ENCODE peak calls at places on chromosomes 12 and 14, in four cellular contexts. One of them, this sample, is unnamed. For H3K27me3 and H3K36me3, the result is how much of the 10 kb centered on the place peaks cover.

GRCh38 chr14:96493178-96493577 is 9.0 kb upstream of the PAPOLA start:
- DNase-seq in psoas muscle: no peak
- DNase-seq in body of pancreas: no peak
- DNase-seq in brain microvascular endothelial cell: no peak
- DNase-seq in this sample: no peak

GRCh38 chr12:120801146-120801545 is 75.5 kb downstream of the ACADS start:
- DNase-seq in psoas muscle: no peak
- DNase-seq in body of pancreas: no peak
- DNase-seq in brain microvascular endothelial cell: no peak
- DNase-seq in this sample: peak

GRCh38 chr12:71240941-71241340 is 83.1 kb upstream of the TSPAN8 start:
- DNase-seq in psoas muscle: no peak
- DNase-seq in body of pancreas: no peak
- DNase-seq in brain microvascular endothelial cell: no peak
- DNase-seq in this sample: no peak

GRCh38 chr12:94186461-94187237 is 38.3 kb downstream of the PLXNC1 start:
- DNase-seq in psoas muscle: peak
- DNase-seq in body of pancreas: peak
- DNase-seq in brain microvascular endothelial cell: peak
- DNase-seq in this sample: no peak

GRCh38 chr14:49549881-49550280 is 36.3 kb downstream of the RPS29 start:
- DNase-seq in psoas muscle: no peak
- DNase-seq in body of pancreas: no peak
- DNase-seq in brain microvascular endothelial cell: peak
- DNase-seq in this sample: peak

GRCh38 chr12:3607039-3607719 is 116.2 kb downstream of the PRMT8 start:
- DNase-seq in psoas muscle: no peak
- DNase-seq in body of pancreas: no peak
- DNase-seq in brain microvascular endothelial cell: no peak
- DNase-seq in this sample: no peak

GRCh38 chr12:115411121-115411520 is 727.1 kb upstream of the TBX3 start:
- DNase-seq in psoas muscle: no peak
- DNase-seq in body of pancreas: no peak
- DNase-seq in brain microvascular endothelial cell: no peak
- DNase-seq in this sample: no peak

GRCh38 chr12:40312982-40313576 is 88.3 kb downstream of the LRRK2 start:
- DNase-seq in psoas muscle: no peak
- DNase-seq in body of pancreas: no peak
- DNase-seq in brain microvascular endothelial cell: no peak
- DNase-seq in this sample: no peak

GRCh38 chr14:43399289-43399688 is 1107.8 kb downstream of the FSCB start:
- DNase-seq in psoas muscle: no peak
- DNase-seq in body of pancreas: no peak
- DNase-seq in brain microvascular endothelial cell: no peak
- DNase-seq in this sample: no peak

GRCh38 chr14:59439256-59440015 is 25.7 kb downstream of the GPR135 start:
- DNase-seq in psoas muscle: no peak
- DNase-seq in body of pancreas: no peak
- DNase-seq in brain microvascular endothelial cell: no peak
- DNase-seq in this sample: no peak

GRCh38 chr12:20101046-20101445 is 267.3 kb upstream of the PDE3A start:
- DNase-seq in psoas muscle: no peak
- DNase-seq in body of pancreas: no peak
- DNase-seq in brain microvascular endothelial cell: no peak
- DNase-seq in this sample: no peak

GRCh38 chr12:77049767-77050353 is 15.5 kb downstream of the E2F7 start:
- DNase-seq in psoas muscle: no peak
- DNase-seq in body of pancreas: peak
- DNase-seq in brain microvascular endothelial cell: peak
- DNase-seq in this sample: peak

GRCh38 chr12:17151917-17152316 is 546.0 kb upstream of the LMO3 start:
- DNase-seq in psoas muscle: no peak
- DNase-seq in body of pancreas: no peak
- DNase-seq in brain microvascular endothelial cell: no peak
- DNase-seq in this sample: no peak

GRCh38 chr12:72110814-72111615 is 161.2 kb upstream of the TRHDE start:
- DNase-seq in psoas muscle: no peak
- DNase-seq in body of pancreas: no peak
- DNase-seq in brain microvascular endothelial cell: no peak
- DNase-seq in this sample: no peak

GRCh38 chr12:22527999-22528398 is 16.3 kb downstream of the C2CD5 start:
- DNase-seq in psoas muscle: no peak
- DNase-seq in body of pancreas: no peak
- DNase-seq in brain microvascular endothelial cell: no peak
- DNase-seq in this sample: no peak

GRCh38 chr12:52506858-52507715 is 13.1 kb downstream of the KRT5 start:
- DNase-seq in psoas muscle: no peak
- DNase-seq in body of pancreas: peak
- DNase-seq in brain microvascular endothelial cell: peak
- DNase-seq in this sample: no peak

GRCh38 chr12:34349673-34349961 is 327.3 kb downstream of the ALG10 start:
- DNase-seq in psoas muscle: no peak
- DNase-seq in body of pancreas: no peak
- DNase-seq in brain microvascular endothelial cell: no peak
- DNase-seq in this sample: no peak

GRCh38 chr12:14185441-14186192 is 179.9 kb upstream of the ATF7IP start:
- DNase-seq in psoas muscle: no peak
- DNase-seq in body of pancreas: peak
- DNase-seq in brain microvascular endothelial cell: peak
- DNase-seq in this sample: peak

GRCh38 chr12:52423661-52424503 is 10.3 kb downstream of the KRT75 start:
- DNase-seq in psoas muscle: no peak
- DNase-seq in body of pancreas: no peak
- DNase-seq in brain microvascular endothelial cell: no peak
- DNase-seq in this sample: no peak

GRCh38 chr14:64823305-64823985 is 56.3 kb downstream of the SPTB start:
- DNase-seq in psoas muscle: peak
- DNase-seq in body of pancreas: peak
- DNase-seq in brain microvascular endothelial cell: peak
- DNase-seq in this sample: peak

DNA sequence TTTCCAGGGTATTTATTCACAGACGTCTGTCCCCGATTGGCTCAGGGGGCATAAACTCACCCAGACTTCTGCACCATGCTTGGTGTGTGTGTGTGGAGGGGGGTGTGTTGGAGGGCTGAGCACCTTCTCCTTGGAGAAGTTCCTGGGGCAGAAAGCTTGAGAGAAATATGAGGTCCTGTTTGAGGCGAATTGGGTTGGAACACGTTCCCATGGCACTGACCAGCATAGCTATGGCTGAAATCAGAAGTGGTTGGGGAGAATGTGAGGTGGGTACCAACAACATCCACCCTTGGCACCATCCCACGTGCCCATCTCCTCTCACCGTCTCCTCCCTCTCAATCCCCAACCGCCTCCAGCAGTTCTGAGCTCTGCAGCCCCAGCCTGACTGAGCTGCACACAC is 16.0 kb upstream of the GPATCH2L start:
- DNase-seq in psoas muscle: no peak
- DNase-seq in body of pancreas: no peak
- DNase-seq in brain microvascular endothelial cell: no peak
- DNase-seq in this sample: no peak
- H3K27me3 ChIP-seq in psoas muscle: under half
- H3K27me3 ChIP-seq in body of pancreas: under half
- H3K27me3 ChIP-seq in brain microvascular endothelial cell: under half
- H3K27me3 ChIP-seq in this sample: under half

GRCh38 chr12:48063530-48063929 is 42.3 kb downstream of the SENP1 start:
- DNase-seq in psoas muscle: no peak
- DNase-seq in body of pancreas: no peak
- DNase-seq in brain microvascular endothelial cell: no peak
- DNase-seq in this sample: no peak
- H3K36me3 ChIP-seq in psoas muscle: under half
- H3K36me3 ChIP-seq in body of pancreas: under half
- H3K36me3 ChIP-seq in brain microvascular endothelial cell: under half
- H3K36me3 ChIP-seq in this sample: half or more

DNA sequence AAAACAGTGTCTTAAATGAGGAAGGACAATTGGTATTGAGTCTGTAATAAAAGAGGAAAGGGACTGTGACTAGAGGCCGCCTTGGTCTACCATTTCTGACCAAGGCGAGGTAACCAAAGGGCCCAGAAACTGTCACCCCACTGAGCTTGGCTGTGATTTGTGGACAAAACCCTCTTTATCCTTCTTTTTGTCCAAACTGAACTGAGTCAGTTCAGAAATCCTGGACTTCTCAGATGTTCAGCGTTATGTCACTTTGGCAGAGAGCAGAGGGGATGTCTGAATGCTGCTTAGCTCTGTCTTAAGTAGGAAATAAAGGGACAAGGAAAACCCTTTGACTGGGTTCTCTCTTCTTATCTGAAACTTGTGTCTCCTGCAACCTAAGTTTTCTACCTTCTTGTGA is 129.9 kb upstream of the CPM start:
- DNase-seq in psoas muscle: no peak
- DNase-seq in body of pancreas: no peak
- DNase-seq in brain microvascular endothelial cell: no peak
- DNase-seq in this sample: no peak
- H3K4me3 ChIP-seq in psoas muscle: no peak
- H3K4me3 ChIP-seq in body of pancreas: no peak
- H3K4me3 ChIP-seq in brain microvascular endothelial cell: no peak
- H3K4me3 ChIP-seq in this sample: no peak

GRCh38 chr14:62118871-62119270 is 356.7 kb downstream of the SNAPC1 start:
- DNase-seq in psoas muscle: no peak
- DNase-seq in body of pancreas: no peak
- DNase-seq in brain microvascular endothelial cell: no peak
- DNase-seq in this sample: no peak

GRCh38 chr14:62118461-62118860 is 356.2 kb downstream of the SNAPC1 start:
- DNase-seq in psoas muscle: no peak
- DNase-seq in body of pancreas: no peak
- DNase-seq in brain microvascular endothelial cell: no peak
- DNase-seq in this sample: no peak

GRCh38 chr14:62117010-62117717 is 354.9 kb downstream of the SNAPC1 start:
- DNase-seq in psoas muscle: peak
- DNase-seq in body of pancreas: peak
- DNase-seq in brain microvascular endothelial cell: peak
- DNase-seq in this sample: peak

DNA sequence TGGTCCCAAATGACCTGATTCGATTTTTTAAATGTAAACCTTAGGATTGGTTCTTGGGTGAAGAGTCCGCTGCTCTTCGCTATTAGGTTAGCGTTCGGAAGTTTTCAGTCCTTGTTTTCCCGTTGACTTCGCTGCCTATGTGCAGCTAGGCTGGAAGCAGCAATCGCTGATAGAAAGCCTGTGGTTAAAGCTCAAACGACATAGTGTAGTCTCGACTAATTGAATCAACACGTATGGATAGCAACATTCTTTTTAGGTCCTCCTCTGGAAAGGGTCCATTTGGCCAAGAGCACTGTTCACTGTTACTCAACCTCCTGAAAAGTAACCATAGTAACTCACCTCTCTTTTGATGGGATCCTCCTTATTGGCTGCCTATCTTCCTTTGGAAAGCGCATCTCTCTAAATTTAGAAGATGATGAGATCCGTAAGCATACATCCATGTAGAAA is 355.5 kb downstream of the SNAPC1 start:
- DNase-seq in psoas muscle: no peak
- DNase-seq in body of pancreas: no peak
- DNase-seq in brain microvascular endothelial cell: no peak
- DNase-seq in this sample: no peak
- H3K27me3 ChIP-seq in psoas muscle: under half
- H3K27me3 ChIP-seq in body of pancreas: under half
- H3K27me3 ChIP-seq in brain microvascular endothelial cell: under half
- H3K27me3 ChIP-seq in this sample: under half

DNA sequence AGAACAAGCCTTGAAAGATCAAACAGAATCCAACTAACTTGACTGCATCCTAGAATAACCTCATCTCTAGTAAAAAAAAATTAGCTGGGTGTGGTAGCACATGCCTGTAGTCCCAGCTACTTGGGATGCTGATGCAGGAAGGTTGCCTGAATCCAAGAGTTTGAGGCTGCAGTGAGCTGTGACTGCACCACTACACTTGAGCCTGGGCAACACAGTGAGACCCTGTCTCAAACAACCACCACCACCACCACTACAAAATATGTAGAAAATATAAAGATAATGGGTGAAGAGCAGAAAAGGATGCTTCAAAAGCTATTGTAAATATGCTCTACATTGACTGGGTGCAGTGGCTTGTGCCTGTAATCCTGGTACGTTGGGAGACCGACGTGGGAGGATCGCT is 27.3 kb downstream of the SUPT16H start:
- DNase-seq in psoas muscle: no peak
- DNase-seq in body of pancreas: no peak
- DNase-seq in brain microvascular endothelial cell: no peak
- DNase-seq in this sample: no peak
- H3K36me3 ChIP-seq in psoas muscle: under half
- H3K36me3 ChIP-seq in body of pancreas: half or more
- H3K36me3 ChIP-seq in brain microvascular endothelial cell: half or more
- H3K36me3 ChIP-seq in this sample: half or more

DNA sequence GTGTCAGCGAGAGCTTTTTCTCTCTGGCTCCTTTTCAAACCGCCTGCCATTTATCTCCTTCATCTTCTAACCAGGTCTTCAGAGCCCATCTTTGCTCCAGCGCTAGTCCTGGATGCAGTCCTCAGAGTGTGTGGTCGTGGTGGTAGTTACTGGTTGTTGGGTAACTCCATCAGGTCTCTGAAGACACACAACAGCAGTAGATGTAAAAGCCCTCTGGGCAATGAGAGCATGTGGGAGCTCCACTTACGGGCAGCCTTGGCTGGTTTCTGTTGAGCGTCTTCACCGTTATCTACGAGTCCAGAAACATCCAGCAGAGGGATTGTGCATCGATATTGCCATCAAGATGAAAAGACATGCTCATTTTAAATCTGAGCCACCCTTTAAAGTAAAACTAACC is 61.2 kb downstream of the FBXL14 start:
- DNase-seq in psoas muscle: no peak
- DNase-seq in body of pancreas: no peak
- DNase-seq in brain microvascular endothelial cell: no peak
- DNase-seq in this sample: no peak
- H3K4me3 ChIP-seq in psoas muscle: no peak
- H3K4me3 ChIP-seq in body of pancreas: no peak
- H3K4me3 ChIP-seq in brain microvascular endothelial cell: no peak
- H3K4me3 ChIP-seq in this sample: no peak

DNA sequence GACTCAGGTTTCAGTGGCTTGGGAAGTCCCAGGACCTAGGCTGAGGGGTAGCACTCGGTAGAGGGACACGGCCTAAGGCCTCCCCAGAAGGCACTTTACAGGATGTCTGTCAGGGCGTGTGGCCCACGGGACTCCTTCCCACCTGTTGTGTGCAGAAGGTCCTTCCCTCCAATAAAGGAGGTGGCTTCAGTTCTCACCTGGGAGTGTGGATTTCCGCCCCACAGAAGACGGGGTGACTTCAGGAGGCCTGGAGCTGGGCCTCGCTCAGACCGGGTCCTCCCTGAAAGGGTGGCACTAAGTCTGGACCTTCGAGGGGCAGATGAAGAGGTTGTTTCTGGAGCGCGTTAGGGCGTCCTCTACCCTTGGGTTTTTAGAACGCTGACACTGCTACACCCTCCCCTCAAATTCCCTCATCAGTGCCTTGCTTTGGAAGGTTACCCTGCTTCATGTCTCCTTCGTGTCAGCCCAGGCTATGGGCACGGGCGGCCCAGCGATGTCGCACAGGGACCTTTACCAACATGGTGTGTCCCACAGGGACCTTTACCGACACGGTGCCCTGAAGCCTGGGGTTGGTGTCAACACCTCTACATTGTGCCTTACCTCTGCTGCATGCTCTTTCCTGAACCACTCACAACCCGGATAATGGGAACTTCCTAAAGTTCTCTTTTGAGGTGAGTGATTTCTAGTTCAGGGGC is 7.1 kb downstream of the SLC6A12 start:
- DNase-seq in psoas muscle: no peak
- DNase-seq in body of pancreas: no peak
- DNase-seq in brain microvascular endothelial cell: no peak
- DNase-seq in this sample: no peak
- H3K27me3 ChIP-seq in psoas muscle: under half
- H3K27me3 ChIP-seq in body of pancreas: under half
- H3K27me3 ChIP-seq in brain microvascular endothelial cell: under half
- H3K27me3 ChIP-seq in this sample: under half

This sample was measured in WERI-Rb-1.